ENCODE peak calls at places on chromosome 1, in five cellular contexts. One of them, this sample, is unnamed. For H3K9me3, the result is how much of the 10 kb centered on the place peaks cover.

GRCh38 chr1:53929349-53929945 is 16.1 kb downstream of the IFT25 start:
- DNase-seq in heart right ventricle: no peak
- DNase-seq in heart left ventricle: no peak
- DNase-seq in HCT116: no peak
- DNase-seq in thoracic aorta: no peak
- DNase-seq in this sample: no peak

GRCh38 chr1:93613895-93614294 is 67.7 kb downstream of the BCAR3 start:
- DNase-seq in HCT116: no peak
- DNase-seq in heart left ventricle: peak
- DNase-seq in heart right ventricle: peak
- DNase-seq in thoracic aorta: no peak
- DNase-seq in this sample: peak

GRCh38 chr1:150575518-150576366 is 3.7 kb downstream of the MCL1 start:
- DNase-seq in heart left ventricle: no peak
- DNase-seq in HCT116: no peak
- DNase-seq in heart right ventricle: no peak
- DNase-seq in thoracic aorta: no peak
- DNase-seq in this sample: peak

GRCh38 chr1:204287466-204287881 is 72.3 kb downstream of the PLEKHA6 start:
- DNase-seq in HCT116: no peak
- DNase-seq in heart left ventricle: no peak
- DNase-seq in thoracic aorta: no peak
- DNase-seq in heart right ventricle: no peak
- DNase-seq in this sample: no peak

GRCh38 chr1:150508982-150509381 is 1.1 kb downstream of the ECM1 start:
- DNase-seq in thoracic aorta: no peak
- DNase-seq in heart left ventricle: no peak
- DNase-seq in HCT116: no peak
- DNase-seq in heart right ventricle: no peak
- DNase-seq in this sample: no peak

GRCh38 chr1:17427696-17428660 is 11.5 kb downstream of the RCC2 start:
- DNase-seq in heart left ventricle: peak
- DNase-seq in heart right ventricle: peak
- DNase-seq in HCT116: no peak
- DNase-seq in thoracic aorta: no peak
- DNase-seq in this sample: no peak

GRCh38 chr1:104855550-104855949 is 1105.9 kb downstream of the AMY1C start:
- DNase-seq in thoracic aorta: no peak
- DNase-seq in HCT116: no peak
- DNase-seq in heart right ventricle: no peak
- DNase-seq in heart left ventricle: no peak
- DNase-seq in this sample: no peak

GRCh38 chr1:158071106-158071505 is 77.7 kb downstream of the KIRREL1 start:
- DNase-seq in heart right ventricle: no peak
- DNase-seq in heart left ventricle: no peak
- DNase-seq in thoracic aorta: no peak
- DNase-seq in HCT116: no peak
- DNase-seq in this sample: no peak

GRCh38 chr1:234554478-234555311 is 55.3 kb downstream of the IRF2BP2 start:
- DNase-seq in thoracic aorta: no peak
- DNase-seq in heart right ventricle: no peak
- DNase-seq in heart left ventricle: no peak
- DNase-seq in HCT116: no peak
- DNase-seq in this sample: peak

GRCh38 chr1:156925154-156926010 is 5.0 kb downstream of the LRRC71 start:
- DNase-seq in thoracic aorta: no peak
- DNase-seq in heart left ventricle: no peak
- DNase-seq in HCT116: no peak
- DNase-seq in heart right ventricle: no peak
- DNase-seq in this sample: no peak

GRCh38 chr1:156926175-156926574 is 5.7 kb downstream of the LRRC71 start:
- DNase-seq in thoracic aorta: no peak
- DNase-seq in HCT116: peak
- DNase-seq in heart left ventricle: peak
- DNase-seq in heart right ventricle: peak
- DNase-seq in this sample: peak

GRCh38 chr1:156928043-156928602 is 7.7 kb downstream of the LRRC71 start:
- DNase-seq in HCT116: no peak
- DNase-seq in thoracic aorta: no peak
- DNase-seq in heart right ventricle: no peak
- DNase-seq in heart left ventricle: no peak
- DNase-seq in this sample: no peak

GRCh38 chr1:156929596-156930238 is 9.3 kb downstream of the LRRC71 start:
- DNase-seq in HCT116: no peak
- DNase-seq in heart left ventricle: no peak
- DNase-seq in heart right ventricle: no peak
- DNase-seq in thoracic aorta: no peak
- DNase-seq in this sample: no peak

GRCh38 chr1:156927215-156928042 is 7.0 kb downstream of the LRRC71 start:
- DNase-seq in HCT116: peak
- DNase-seq in heart right ventricle: peak
- DNase-seq in thoracic aorta: no peak
- DNase-seq in heart left ventricle: peak
- DNase-seq in this sample: peak
- H3K4me3 ChIP-seq in HCT116: peak
- H3K4me3 ChIP-seq in heart right ventricle: peak
- H3K4me3 ChIP-seq in thoracic aorta: peak
- H3K4me3 ChIP-seq in heart left ventricle: peak
- H3K4me3 ChIP-seq in this sample: peak

GRCh38 chr1:248007778-248008177 is 5.7 kb upstream of the OR2L5 start:
- DNase-seq in heart left ventricle: no peak
- DNase-seq in heart right ventricle: no peak
- DNase-seq in thoracic aorta: no peak
- DNase-seq in HCT116: no peak
- DNase-seq in this sample: no peak
- H3K9me3 ChIP-seq in heart left ventricle: under half
- H3K9me3 ChIP-seq in heart right ventricle: under half
- H3K9me3 ChIP-seq in thoracic aorta: under half
- H3K9me3 ChIP-seq in HCT116: under half
- H3K9me3 ChIP-seq in this sample: under half

GRCh38 chr1:181012203-181012520 is 10.5 kb downstream of the STX6 start:
- DNase-seq in heart left ventricle: no peak
- DNase-seq in thoracic aorta: no peak
- DNase-seq in HCT116: no peak
- DNase-seq in heart right ventricle: no peak
- DNase-seq in this sample: no peak
- H3K4me3 ChIP-seq in heart left ventricle: no peak
- H3K4me3 ChIP-seq in thoracic aorta: no peak
- H3K4me3 ChIP-seq in HCT116: no peak
- H3K4me3 ChIP-seq in heart right ventricle: no peak
- H3K4me3 ChIP-seq in this sample: no peak

GRCh38 chr1:248373761-248374160 is 1.8 kb upstream of the OR2T6 start:
- DNase-seq in HCT116: no peak
- DNase-seq in thoracic aorta: no peak
- DNase-seq in heart right ventricle: no peak
- DNase-seq in heart left ventricle: no peak
- DNase-seq in this sample: no peak

GRCh38 chr1:248372394-248372793 is 3.2 kb upstream of the OR2T6 start:
- DNase-seq in thoracic aorta: no peak
- DNase-seq in heart right ventricle: no peak
- DNase-seq in HCT116: no peak
- DNase-seq in heart left ventricle: no peak
- DNase-seq in this sample: no peak

GRCh38 chr1:248380854-248381253 is 5.3 kb downstream of the OR2T6 start:
- DNase-seq in HCT116: no peak
- DNase-seq in thoracic aorta: no peak
- DNase-seq in heart right ventricle: no peak
- DNase-seq in heart left ventricle: no peak
- DNase-seq in this sample: no peak

DNA sequence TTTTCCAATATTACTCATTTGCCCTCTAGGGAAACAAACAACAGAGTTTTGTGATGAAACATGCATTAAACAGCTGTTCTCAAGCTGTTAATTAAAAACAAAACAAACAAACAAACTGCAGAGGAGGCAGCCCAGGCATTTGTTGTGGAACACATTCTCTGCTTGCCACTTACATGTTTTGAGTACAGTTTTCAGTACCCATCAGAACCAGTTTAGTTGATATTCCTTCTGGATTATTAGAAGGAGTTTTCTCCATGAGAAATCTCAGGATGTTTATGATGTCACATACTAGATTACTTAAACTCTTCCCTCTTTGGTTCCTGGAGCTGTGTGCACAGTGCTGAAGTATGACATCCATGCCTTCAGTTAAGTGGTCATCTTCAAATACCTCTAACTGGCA is at the start of gene OR2T6:
- DNase-seq in heart left ventricle: no peak
- DNase-seq in heart right ventricle: no peak
- DNase-seq in HCT116: no peak
- DNase-seq in thoracic aorta: no peak
- DNase-seq in this sample: no peak
- H3K9me3 ChIP-seq in heart left ventricle: under half
- H3K9me3 ChIP-seq in heart right ventricle: under half
- H3K9me3 ChIP-seq in HCT116: under half
- H3K9me3 ChIP-seq in thoracic aorta: under half
- H3K9me3 ChIP-seq in this sample: under half

GRCh38 chr1:12168451-12169160 is 1.8 kb downstream of the TNFRSF1B start:
- DNase-seq in heart left ventricle: peak
- DNase-seq in heart right ventricle: peak
- DNase-seq in thoracic aorta: no peak
- DNase-seq in HCT116: no peak
- DNase-seq in this sample: no peak
- H3K4me3 ChIP-seq in heart left ventricle: peak
- H3K4me3 ChIP-seq in heart right ventricle: peak
- H3K4me3 ChIP-seq in thoracic aorta: peak
- H3K4me3 ChIP-seq in HCT116: no peak
- H3K4me3 ChIP-seq in this sample: no peak

GRCh38 chr1:152386940-152387339 is 27.1 kb downstream of the CRNN start:
- DNase-seq in heart right ventricle: no peak
- DNase-seq in heart left ventricle: no peak
- DNase-seq in HCT116: no peak
- DNase-seq in thoracic aorta: no peak
- DNase-seq in this sample: no peak
- H3K9me3 ChIP-seq in heart right ventricle: under half
- H3K9me3 ChIP-seq in heart left ventricle: under half
- H3K9me3 ChIP-seq in HCT116: under half
- H3K9me3 ChIP-seq in thoracic aorta: under half
- H3K9me3 ChIP-seq in this sample: under half

DNA sequence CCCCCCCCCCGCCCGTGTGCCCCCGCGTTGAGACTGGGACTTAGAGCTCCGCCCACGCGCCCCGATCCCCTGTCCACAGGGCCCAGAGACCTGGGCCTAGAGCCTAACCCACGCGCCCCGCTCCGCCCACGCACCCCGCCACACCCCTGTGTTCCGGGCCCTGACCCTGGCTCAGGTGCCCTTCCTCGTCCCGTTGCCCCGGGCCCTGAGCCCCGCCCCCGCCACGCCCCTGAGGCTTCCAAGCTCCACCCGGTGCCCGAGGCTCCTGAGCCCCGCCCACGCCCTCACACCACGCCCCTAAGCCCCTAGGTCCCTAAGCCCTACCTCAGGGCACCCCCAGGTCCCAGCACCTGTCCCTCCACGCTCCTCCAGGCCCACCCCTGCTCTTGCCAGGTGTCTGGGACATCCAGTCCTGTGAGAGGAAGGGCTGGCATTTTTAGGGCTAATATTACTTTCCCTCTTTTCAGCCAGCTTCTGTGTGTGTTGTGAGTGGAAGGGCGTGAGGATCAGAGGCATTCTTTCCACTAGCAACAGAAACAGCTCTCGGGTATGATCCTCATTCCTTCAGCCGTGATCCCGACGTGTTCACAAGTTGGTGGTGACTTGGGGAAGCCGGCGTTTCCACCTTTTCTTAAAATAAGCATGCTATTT is 614 bp upstream of the GPR157 start:
- DNase-seq in thoracic aorta: peak
- DNase-seq in HCT116: peak
- DNase-seq in heart right ventricle: peak
- DNase-seq in heart left ventricle: peak
- DNase-seq in this sample: peak
- H3K4me3 ChIP-seq in thoracic aorta: peak
- H3K4me3 ChIP-seq in HCT116: peak
- H3K4me3 ChIP-seq in heart right ventricle: peak
- H3K4me3 ChIP-seq in heart left ventricle: peak
- H3K4me3 ChIP-seq in this sample: peak

GRCh38 chr1:113990541-113990940 is 11.3 kb downstream of the OLFML3 start:
- DNase-seq in heart right ventricle: no peak
- DNase-seq in thoracic aorta: no peak
- DNase-seq in HCT116: no peak
- DNase-seq in heart left ventricle: no peak
- DNase-seq in this sample: no peak
- H3K9me3 ChIP-seq in heart right ventricle: under half
- H3K9me3 ChIP-seq in thoracic aorta: under half
- H3K9me3 ChIP-seq in HCT116: under half
- H3K9me3 ChIP-seq in heart left ventricle: under half
- H3K9me3 ChIP-seq in this sample: under half

DNA sequence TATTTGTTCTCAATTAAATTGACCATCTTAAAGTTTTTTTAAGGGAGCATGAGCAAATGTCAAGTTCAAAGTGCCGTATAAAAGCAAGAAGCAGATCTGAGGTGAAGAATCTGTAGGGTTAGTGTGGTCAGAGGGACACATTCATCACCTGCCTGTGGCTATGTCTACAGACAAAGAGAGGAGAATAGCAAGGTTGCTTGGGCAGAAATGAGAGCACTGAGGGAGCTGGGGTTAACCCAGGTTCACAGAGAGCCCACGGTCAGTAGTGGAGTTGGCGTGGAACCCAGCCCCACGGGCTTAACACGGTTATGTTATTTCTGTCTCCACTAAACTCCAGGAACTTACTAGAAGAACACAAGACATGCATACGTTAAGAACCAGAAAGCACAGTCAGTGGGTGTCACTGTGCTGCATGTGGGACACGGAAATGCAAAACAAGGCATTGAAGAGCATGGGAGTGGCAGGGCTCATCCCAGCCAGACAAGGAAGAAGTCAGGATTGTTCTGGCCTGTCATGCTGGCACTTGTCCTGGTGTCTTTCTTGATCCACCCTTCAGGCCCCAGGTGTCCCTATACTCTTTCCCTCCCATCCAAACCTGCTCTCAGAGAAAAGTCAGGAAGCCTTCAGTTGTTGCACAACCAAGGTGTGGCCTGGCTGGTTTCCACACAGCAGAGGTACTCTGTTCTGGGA is 95.5 kb upstream of the IVNS1ABP start:
- DNase-seq in thoracic aorta: no peak
- DNase-seq in heart right ventricle: no peak
- DNase-seq in HCT116: no peak
- DNase-seq in heart left ventricle: no peak
- DNase-seq in this sample: no peak
- H3K4me3 ChIP-seq in thoracic aorta: no peak
- H3K4me3 ChIP-seq in heart right ventricle: no peak
- H3K4me3 ChIP-seq in HCT116: no peak
- H3K4me3 ChIP-seq in heart left ventricle: no peak
- H3K4me3 ChIP-seq in this sample: no peak

GRCh38 chr1:4362314-4363044 is 291.9 kb upstream of the AJAP1 start:
- DNase-seq in heart left ventricle: no peak
- DNase-seq in heart right ventricle: no peak
- DNase-seq in thoracic aorta: no peak
- DNase-seq in HCT116: no peak
- DNase-seq in this sample: no peak
- H3K9me3 ChIP-seq in heart left ventricle: under half
- H3K9me3 ChIP-seq in heart right ventricle: under half
- H3K9me3 ChIP-seq in thoracic aorta: under half
- H3K9me3 ChIP-seq in HCT116: under half
- H3K9me3 ChIP-seq in this sample: under half

This sample was measured in cardiac muscle cell.